ENCODE peak calls at places on chromosomes 3 and 15, in seven cellular contexts. One of them, this sample, is unnamed.

GRCh38 chr3:119085070-119085439 is 50.4 kb upstream of the IGSF11 start:
- DNase-seq in T-helper 9 cell: no peak
- DNase-seq in stimulated activated CD8-positive, alpha-beta memory T cell treated with anti-CD3 and anti-CD28 coated beads, Interleukin-2, amount 100 ng/mL, for 1 hour: no peak
- DNase-seq in GM06990: no peak
- DNase-seq in GM10248: no peak
- DNase-seq in activated T-cell treated with anti-CD3 and anti-CD28 coated beads, Interleukin-2, amount 50 U/mL, for 4 hours: no peak
- DNase-seq in stimulated activated CD4-positive, alpha-beta T cell treated with anti-CD3 and anti-CD28 coated beads, Interleukin-12 subunit alpha, Interleukin-12 subunit beta, amount 100 ng/mL, for 24 hours: no peak
- DNase-seq in this sample: no peak

GRCh38 chr15:80550219-80550909 is 144.7 kb upstream of the ABHD17C start:
- DNase-seq in T-helper 9 cell: no peak
- DNase-seq in stimulated activated CD8-positive, alpha-beta memory T cell treated with anti-CD3 and anti-CD28 coated beads, Interleukin-2, amount 100 ng/mL, for 1 hour: no peak
- DNase-seq in GM06990: no peak
- DNase-seq in GM10248: no peak
- DNase-seq in activated T-cell treated with anti-CD3 and anti-CD28 coated beads, Interleukin-2, amount 50 U/mL, for 4 hours: no peak
- DNase-seq in stimulated activated CD4-positive, alpha-beta T cell treated with anti-CD3 and anti-CD28 coated beads, Interleukin-12 subunit alpha, Interleukin-12 subunit beta, amount 100 ng/mL, for 24 hours: no peak
- DNase-seq in this sample: no peak

GRCh38 chr3:105448338-105448982 is 81.8 kb downstream of the ALCAM start:
- DNase-seq in T-helper 9 cell: no peak
- DNase-seq in stimulated activated CD8-positive, alpha-beta memory T cell treated with anti-CD3 and anti-CD28 coated beads, Interleukin-2, amount 100 ng/mL, for 1 hour: no peak
- DNase-seq in GM06990: no peak
- DNase-seq in GM10248: no peak
- DNase-seq in activated T-cell treated with anti-CD3 and anti-CD28 coated beads, Interleukin-2, amount 50 U/mL, for 4 hours: no peak
- DNase-seq in stimulated activated CD4-positive, alpha-beta T cell treated with anti-CD3 and anti-CD28 coated beads, Interleukin-12 subunit alpha, Interleukin-12 subunit beta, amount 100 ng/mL, for 24 hours: no peak
- DNase-seq in this sample: peak

GRCh38 chr3:136070334-136070733 is 104.8 kb downstream of the PPP2R3A start:
- DNase-seq in T-helper 9 cell: no peak
- DNase-seq in stimulated activated CD8-positive, alpha-beta memory T cell treated with anti-CD3 and anti-CD28 coated beads, Interleukin-2, amount 100 ng/mL, for 1 hour: no peak
- DNase-seq in GM06990: no peak
- DNase-seq in GM10248: no peak
- DNase-seq in activated T-cell treated with anti-CD3 and anti-CD28 coated beads, Interleukin-2, amount 50 U/mL, for 4 hours: no peak
- DNase-seq in stimulated activated CD4-positive, alpha-beta T cell treated with anti-CD3 and anti-CD28 coated beads, Interleukin-12 subunit alpha, Interleukin-12 subunit beta, amount 100 ng/mL, for 24 hours: no peak
- DNase-seq in this sample: no peak

GRCh38 chr3:16570113-16570512 is 35.1 kb downstream of the DAZL start:
- DNase-seq in T-helper 9 cell: no peak
- DNase-seq in stimulated activated CD8-positive, alpha-beta memory T cell treated with anti-CD3 and anti-CD28 coated beads, Interleukin-2, amount 100 ng/mL, for 1 hour: no peak
- DNase-seq in GM06990: no peak
- DNase-seq in GM10248: no peak
- DNase-seq in activated T-cell treated with anti-CD3 and anti-CD28 coated beads, Interleukin-2, amount 50 U/mL, for 4 hours: no peak
- DNase-seq in stimulated activated CD4-positive, alpha-beta T cell treated with anti-CD3 and anti-CD28 coated beads, Interleukin-12 subunit alpha, Interleukin-12 subunit beta, amount 100 ng/mL, for 24 hours: no peak
- DNase-seq in this sample: no peak

GRCh38 chr3:177960722-177961121 is 575.5 kb upstream of the KCNMB2 start:
- DNase-seq in T-helper 9 cell: no peak
- DNase-seq in stimulated activated CD8-positive, alpha-beta memory T cell treated with anti-CD3 and anti-CD28 coated beads, Interleukin-2, amount 100 ng/mL, for 1 hour: no peak
- DNase-seq in GM06990: no peak
- DNase-seq in GM10248: no peak
- DNase-seq in activated T-cell treated with anti-CD3 and anti-CD28 coated beads, Interleukin-2, amount 50 U/mL, for 4 hours: no peak
- DNase-seq in stimulated activated CD4-positive, alpha-beta T cell treated with anti-CD3 and anti-CD28 coated beads, Interleukin-12 subunit alpha, Interleukin-12 subunit beta, amount 100 ng/mL, for 24 hours: no peak
- DNase-seq in this sample: no peak

GRCh38 chr3:52407779-52408178 is 37.1 kb downstream of the SEMA3G start:
- DNase-seq in T-helper 9 cell: no peak
- DNase-seq in stimulated activated CD8-positive, alpha-beta memory T cell treated with anti-CD3 and anti-CD28 coated beads, Interleukin-2, amount 100 ng/mL, for 1 hour: no peak
- DNase-seq in GM06990: no peak
- DNase-seq in GM10248: no peak
- DNase-seq in activated T-cell treated with anti-CD3 and anti-CD28 coated beads, Interleukin-2, amount 50 U/mL, for 4 hours: no peak
- DNase-seq in stimulated activated CD4-positive, alpha-beta T cell treated with anti-CD3 and anti-CD28 coated beads, Interleukin-12 subunit alpha, Interleukin-12 subunit beta, amount 100 ng/mL, for 24 hours: no peak
- DNase-seq in this sample: no peak

GRCh38 chr3:95311272-95311671 is 1248.4 kb downstream of the NSUN3 start:
- DNase-seq in T-helper 9 cell: no peak
- DNase-seq in stimulated activated CD8-positive, alpha-beta memory T cell treated with anti-CD3 and anti-CD28 coated beads, Interleukin-2, amount 100 ng/mL, for 1 hour: no peak
- DNase-seq in GM06990: no peak
- DNase-seq in GM10248: no peak
- DNase-seq in activated T-cell treated with anti-CD3 and anti-CD28 coated beads, Interleukin-2, amount 50 U/mL, for 4 hours: no peak
- DNase-seq in stimulated activated CD4-positive, alpha-beta T cell treated with anti-CD3 and anti-CD28 coated beads, Interleukin-12 subunit alpha, Interleukin-12 subunit beta, amount 100 ng/mL, for 24 hours: no peak
- DNase-seq in this sample: no peak

GRCh38 chr3:137202941-137203340 is 245.2 kb downstream of the IL20RB start:
- DNase-seq in T-helper 9 cell: no peak
- DNase-seq in stimulated activated CD8-positive, alpha-beta memory T cell treated with anti-CD3 and anti-CD28 coated beads, Interleukin-2, amount 100 ng/mL, for 1 hour: no peak
- DNase-seq in GM06990: no peak
- DNase-seq in GM10248: no peak
- DNase-seq in activated T-cell treated with anti-CD3 and anti-CD28 coated beads, Interleukin-2, amount 50 U/mL, for 4 hours: no peak
- DNase-seq in stimulated activated CD4-positive, alpha-beta T cell treated with anti-CD3 and anti-CD28 coated beads, Interleukin-12 subunit alpha, Interleukin-12 subunit beta, amount 100 ng/mL, for 24 hours: no peak
- DNase-seq in this sample: no peak

GRCh38 chr3:76523337-76523736 is 516.6 kb upstream of the ROBO2 start:
- DNase-seq in T-helper 9 cell: no peak
- DNase-seq in stimulated activated CD8-positive, alpha-beta memory T cell treated with anti-CD3 and anti-CD28 coated beads, Interleukin-2, amount 100 ng/mL, for 1 hour: no peak
- DNase-seq in GM06990: no peak
- DNase-seq in GM10248: no peak
- DNase-seq in activated T-cell treated with anti-CD3 and anti-CD28 coated beads, Interleukin-2, amount 50 U/mL, for 4 hours: no peak
- DNase-seq in stimulated activated CD4-positive, alpha-beta T cell treated with anti-CD3 and anti-CD28 coated beads, Interleukin-12 subunit alpha, Interleukin-12 subunit beta, amount 100 ng/mL, for 24 hours: no peak
- DNase-seq in this sample: no peak

GRCh38 chr15:85661859-85662258 is 132.9 kb downstream of the KLHL25 start:
- DNase-seq in T-helper 9 cell: no peak
- DNase-seq in stimulated activated CD8-positive, alpha-beta memory T cell treated with anti-CD3 and anti-CD28 coated beads, Interleukin-2, amount 100 ng/mL, for 1 hour: no peak
- DNase-seq in GM06990: no peak
- DNase-seq in GM10248: no peak
- DNase-seq in activated T-cell treated with anti-CD3 and anti-CD28 coated beads, Interleukin-2, amount 50 U/mL, for 4 hours: no peak
- DNase-seq in stimulated activated CD4-positive, alpha-beta T cell treated with anti-CD3 and anti-CD28 coated beads, Interleukin-12 subunit alpha, Interleukin-12 subunit beta, amount 100 ng/mL, for 24 hours: no peak
- DNase-seq in this sample: no peak

GRCh38 chr3:128133273-128133883 is 9.8 kb upstream of the RUVBL1 start:
- DNase-seq in T-helper 9 cell: peak
- DNase-seq in stimulated activated CD8-positive, alpha-beta memory T cell treated with anti-CD3 and anti-CD28 coated beads, Interleukin-2, amount 100 ng/mL, for 1 hour: no peak
- DNase-seq in GM06990: no peak
- DNase-seq in GM10248: no peak
- DNase-seq in activated T-cell treated with anti-CD3 and anti-CD28 coated beads, Interleukin-2, amount 50 U/mL, for 4 hours: peak
- DNase-seq in stimulated activated CD4-positive, alpha-beta T cell treated with anti-CD3 and anti-CD28 coated beads, Interleukin-12 subunit alpha, Interleukin-12 subunit beta, amount 100 ng/mL, for 24 hours: no peak
- DNase-seq in this sample: peak

GRCh38 chr3:43152649-43153048 is 46.8 kb upstream of the POMGNT2 start:
- DNase-seq in T-helper 9 cell: no peak
- DNase-seq in stimulated activated CD8-positive, alpha-beta memory T cell treated with anti-CD3 and anti-CD28 coated beads, Interleukin-2, amount 100 ng/mL, for 1 hour: no peak
- DNase-seq in GM06990: no peak
- DNase-seq in GM10248: no peak
- DNase-seq in activated T-cell treated with anti-CD3 and anti-CD28 coated beads, Interleukin-2, amount 50 U/mL, for 4 hours: no peak
- DNase-seq in stimulated activated CD4-positive, alpha-beta T cell treated with anti-CD3 and anti-CD28 coated beads, Interleukin-12 subunit alpha, Interleukin-12 subunit beta, amount 100 ng/mL, for 24 hours: no peak
- DNase-seq in this sample: no peak

GRCh38 chr3:17357035-17357710 is 385.3 kb downstream of the TBC1D5 start:
- DNase-seq in T-helper 9 cell: no peak
- DNase-seq in stimulated activated CD8-positive, alpha-beta memory T cell treated with anti-CD3 and anti-CD28 coated beads, Interleukin-2, amount 100 ng/mL, for 1 hour: no peak
- DNase-seq in GM06990: no peak
- DNase-seq in GM10248: no peak
- DNase-seq in activated T-cell treated with anti-CD3 and anti-CD28 coated beads, Interleukin-2, amount 50 U/mL, for 4 hours: no peak
- DNase-seq in stimulated activated CD4-positive, alpha-beta T cell treated with anti-CD3 and anti-CD28 coated beads, Interleukin-12 subunit alpha, Interleukin-12 subunit beta, amount 100 ng/mL, for 24 hours: no peak
- DNase-seq in this sample: no peak

GRCh38 chr3:17800232-17800631 is 57.8 kb upstream of the TBC1D5 start:
- DNase-seq in T-helper 9 cell: no peak
- DNase-seq in stimulated activated CD8-positive, alpha-beta memory T cell treated with anti-CD3 and anti-CD28 coated beads, Interleukin-2, amount 100 ng/mL, for 1 hour: no peak
- DNase-seq in GM06990: no peak
- DNase-seq in GM10248: no peak
- DNase-seq in activated T-cell treated with anti-CD3 and anti-CD28 coated beads, Interleukin-2, amount 50 U/mL, for 4 hours: no peak
- DNase-seq in stimulated activated CD4-positive, alpha-beta T cell treated with anti-CD3 and anti-CD28 coated beads, Interleukin-12 subunit alpha, Interleukin-12 subunit beta, amount 100 ng/mL, for 24 hours: no peak
- DNase-seq in this sample: no peak

GRCh38 chr15:31974855-31975421 is 55.4 kb upstream of the CHRNA7 start:
- DNase-seq in T-helper 9 cell: no peak
- DNase-seq in stimulated activated CD8-positive, alpha-beta memory T cell treated with anti-CD3 and anti-CD28 coated beads, Interleukin-2, amount 100 ng/mL, for 1 hour: no peak
- DNase-seq in GM06990: no peak
- DNase-seq in GM10248: peak
- DNase-seq in activated T-cell treated with anti-CD3 and anti-CD28 coated beads, Interleukin-2, amount 50 U/mL, for 4 hours: no peak
- DNase-seq in stimulated activated CD4-positive, alpha-beta T cell treated with anti-CD3 and anti-CD28 coated beads, Interleukin-12 subunit alpha, Interleukin-12 subunit beta, amount 100 ng/mL, for 24 hours: no peak
- DNase-seq in this sample: no peak

GRCh38 chr15:74950078-74951000 is 6.2 kb downstream of the RPP25 start:
- DNase-seq in T-helper 9 cell: peak
- DNase-seq in stimulated activated CD8-positive, alpha-beta memory T cell treated with anti-CD3 and anti-CD28 coated beads, Interleukin-2, amount 100 ng/mL, for 1 hour: peak
- DNase-seq in GM06990: no peak
- DNase-seq in GM10248: peak
- DNase-seq in activated T-cell treated with anti-CD3 and anti-CD28 coated beads, Interleukin-2, amount 50 U/mL, for 4 hours: peak
- DNase-seq in stimulated activated CD4-positive, alpha-beta T cell treated with anti-CD3 and anti-CD28 coated beads, Interleukin-12 subunit alpha, Interleukin-12 subunit beta, amount 100 ng/mL, for 24 hours: peak
- DNase-seq in this sample: peak

GRCh38 chr3:46693038-46693896 is at the start of gene ALS2CL:
- DNase-seq in T-helper 9 cell: peak
- DNase-seq in stimulated activated CD8-positive, alpha-beta memory T cell treated with anti-CD3 and anti-CD28 coated beads, Interleukin-2, amount 100 ng/mL, for 1 hour: peak
- DNase-seq in GM06990: peak
- DNase-seq in GM10248: peak
- DNase-seq in activated T-cell treated with anti-CD3 and anti-CD28 coated beads, Interleukin-2, amount 50 U/mL, for 4 hours: peak
- DNase-seq in stimulated activated CD4-positive, alpha-beta T cell treated with anti-CD3 and anti-CD28 coated beads, Interleukin-12 subunit alpha, Interleukin-12 subunit beta, amount 100 ng/mL, for 24 hours: peak
- DNase-seq in this sample: peak

GRCh38 chr15:33580526-33580925 is 269.8 kb downstream of the RYR3 start:
- DNase-seq in T-helper 9 cell: no peak
- DNase-seq in stimulated activated CD8-positive, alpha-beta memory T cell treated with anti-CD3 and anti-CD28 coated beads, Interleukin-2, amount 100 ng/mL, for 1 hour: no peak
- DNase-seq in GM06990: no peak
- DNase-seq in GM10248: no peak
- DNase-seq in activated T-cell treated with anti-CD3 and anti-CD28 coated beads, Interleukin-2, amount 50 U/mL, for 4 hours: no peak
- DNase-seq in stimulated activated CD4-positive, alpha-beta T cell treated with anti-CD3 and anti-CD28 coated beads, Interleukin-12 subunit alpha, Interleukin-12 subunit beta, amount 100 ng/mL, for 24 hours: no peak
- DNase-seq in this sample: no peak

GRCh38 chr15:89971592-89971997 is 29.5 kb upstream of the ZNF710 start:
- DNase-seq in T-helper 9 cell: peak
- DNase-seq in stimulated activated CD8-positive, alpha-beta memory T cell treated with anti-CD3 and anti-CD28 coated beads, Interleukin-2, amount 100 ng/mL, for 1 hour: no peak
- DNase-seq in GM06990: peak
- DNase-seq in GM10248: peak
- DNase-seq in activated T-cell treated with anti-CD3 and anti-CD28 coated beads, Interleukin-2, amount 50 U/mL, for 4 hours: peak
- DNase-seq in stimulated activated CD4-positive, alpha-beta T cell treated with anti-CD3 and anti-CD28 coated beads, Interleukin-12 subunit alpha, Interleukin-12 subunit beta, amount 100 ng/mL, for 24 hours: no peak
- DNase-seq in this sample: peak

GRCh38 chr15:49410660-49411059 is 12.4 kb upstream of the FGF7 start:
- DNase-seq in T-helper 9 cell: no peak
- DNase-seq in stimulated activated CD8-positive, alpha-beta memory T cell treated with anti-CD3 and anti-CD28 coated beads, Interleukin-2, amount 100 ng/mL, for 1 hour: no peak
- DNase-seq in GM06990: no peak
- DNase-seq in GM10248: no peak
- DNase-seq in activated T-cell treated with anti-CD3 and anti-CD28 coated beads, Interleukin-2, amount 50 U/mL, for 4 hours: no peak
- DNase-seq in stimulated activated CD4-positive, alpha-beta T cell treated with anti-CD3 and anti-CD28 coated beads, Interleukin-12 subunit alpha, Interleukin-12 subunit beta, amount 100 ng/mL, for 24 hours: no peak
- DNase-seq in this sample: no peak

This sample was measured in mucosa of gallbladder.